ENCODE peak calls at places on chromosomes 7 and 10, in seven cellular contexts. R is stomach, I is neural progenitor cell, Q is ascending aorta, O is heart left ventricle, X is GM23338, T is mucosa of descending colon. H is an unnamed sample. For H3K4me1, the result is how much of the 10 kb centered on the place peaks cover.

GRCh38 chr7:158740657-158741293 is 36.2 kb upstream of the NCAPG2 start:
- DNase-seq in Q (no peak), X (no peak), T (no peak), R (no peak), I (no peak), O (no peak), H (no peak)

GRCh38 chr7:47992446-47992845 is 13.0 kb upstream of the HUS1 start:
- DNase-seq in R (no peak), I (no peak), T (no peak), Q (no peak), O (no peak), X (peak), H (no peak)

GRCh38 chr10:99834410-99834809 is 52.0 kb downstream of the ABCC2 start:
- DNase-seq in X (no peak), Q (no peak), O (no peak), I (no peak), R (no peak), T (no peak), H (no peak)

GRCh38 chr10:63630928-63631685 is 109.9 kb downstream of the REEP3 start:
- DNase-seq in O (no peak), T (no peak), Q (no peak), I (no peak), R (no peak), X (no peak), H (no peak)

GRCh38 chr10:13716161-13717071 is 129.7 kb downstream of the PRPF18 start:
- DNase-seq in X (no peak), Q (no peak), T (no peak), R (no peak), I (no peak), O (peak), H (no peak)

GRCh38 chr10:77392851-77393250 is 244.8 kb downstream of the KCNMA1 start:
- DNase-seq in Q (no peak), R (no peak), X (no peak), I (no peak), T (no peak), O (no peak), H (no peak)

GRCh38 chr10:45058580-45058979 is 57.9 kb downstream of the ZNF22 start:
- DNase-seq in T (no peak), R (no peak), X (no peak), I (no peak), Q (no peak), O (no peak), H (no peak)

GRCh38 chr7:155763721-155764431 is 48.4 kb downstream of the SHH start:
- DNase-seq in I (no peak), T (no peak), X (no peak), R (no peak), O (no peak), Q (no peak), H (no peak)

GRCh38 chr7:29281782-29282541 is 87.4 kb downstream of the CHN2 start:
- DNase-seq in T (no peak), O (peak), Q (peak), X (no peak), R (no peak), I (no peak), H (no peak)

GRCh38 chr7:11613292-11613930 is 218.6 kb downstream of the THSD7A start:
- DNase-seq in O (no peak), R (no peak), X (peak), I (peak), Q (no peak), T (no peak), H (no peak)

GRCh38 chr7:7201583-7202374 is 19.4 kb downstream of the C1GALT1 start:
- DNase-seq in R (peak), X (peak), T (peak), I (peak), O (no peak), Q (no peak), H (peak)

GRCh38 chr7:469591-469961 is 50.1 kb downstream of the PDGFA start:
- DNase-seq in I (no peak), R (no peak), O (peak), Q (no peak), T (peak), X (no peak), H (peak)

GRCh38 chr7:78993341-78993740 is 460.1 kb downstream of the MAGI2 start:
- DNase-seq in R (no peak), X (no peak), O (no peak), Q (no peak), I (no peak), T (no peak), H (no peak)

GRCh38 chr7:153193144-153193595 is 433.6 kb downstream of the ACTR3B start:
- DNase-seq in X (peak), T (no peak), O (no peak), R (no peak), I (peak), Q (no peak), H (peak)

GRCh38 chr10:119498889-119499864 is 43.3 kb downstream of the RGS10 start:
- DNase-seq in O (no peak), R (peak), X (no peak), T (no peak), I (no peak), Q (no peak), H (no peak)

GRCh38 chr10:118669020-118669766 is 73.7 kb upstream of the PRLHR start:
- DNase-seq in Q (no peak), I (peak), O (peak), X (no peak), R (no peak), T (no peak), H (no peak)

GRCh38 chr10:516766-517165 is 172.7 kb downstream of the DIP2C start:
- DNase-seq in X (no peak), T (no peak), I (no peak), O (no peak), Q (no peak), R (no peak), H (no peak)

GRCh38 chr7:142583424-142583823 is 165.8 kb upstream of the PRSS1 start:
- DNase-seq in Q (no peak), T (no peak), O (no peak), I (peak), X (no peak), R (no peak), H (no peak)

GRCh38 chr7:30648744-30649540 is 33.3 kb downstream of the CRHR2 start:
- DNase-seq in Q (no peak), O (no peak), R (no peak), T (no peak), I (no peak), X (no peak), H (no peak)

GRCh38 chr7:130142654-130143333 is 62.4 kb downstream of the TMEM209 start:
- DNase-seq in T (no peak), R (no peak), I (no peak), X (no peak), Q (no peak), O (no peak), H (no peak)

GRCh38 chr7:31043035-31043434 is 9.1 kb upstream of the ADCYAP1R1 start:
- DNase-seq in R (no peak), Q (no peak), I (peak), T (no peak), X (peak), O (no peak), H (no peak)

GRCh38 chr7:128974241-128974934 is 36.7 kb downstream of the IRF5 start:
- DNase-seq in X (no peak), Q (no peak), I (no peak), O (no peak), T (no peak), R (no peak), H (no peak)

GRCh38 chr7:157432541-157432956 is 95.7 kb downstream of the DNAJB6 start:
- DNase-seq in T (peak), R (peak), X (peak), O (peak), Q (no peak), I (peak), H (peak)

GRCh38 chr10:119417852-119418251 is 124.7 kb downstream of the RGS10 start:
- DNase-seq in I (no peak), T (peak), Q (no peak), O (peak), X (no peak), R (no peak), H (no peak)

GRCh38 chr7:155660758-155661093 is 16.3 kb downstream of the RBM33 start:
- DNase-seq in T (no peak), R (no peak), O (no peak), I (no peak), X (no peak), Q (no peak), H (no peak)

GRCh38 chr7:117041007-117041406 is 87.7 kb downstream of the ST7 start:
- DNase-seq in X (no peak), R (no peak), I (no peak), Q (no peak), T (no peak), O (no peak), H (no peak)

GRCh38 chr7:11638026-11638774 is 193.8 kb downstream of the THSD7A start:
- DNase-seq in O (no peak), T (no peak), R (no peak), Q (no peak), X (peak), I (no peak), H (no peak)

GRCh38 chr7:19773361-19773760 is at the start of gene TMEM196:
- DNase-seq in O (peak), I (peak), T (no peak), Q (no peak), X (peak), R (no peak), H (no peak)

GRCh38 chr10:15802375-15802949 is 57.8 kb downstream of the MINDY3 start:
- DNase-seq in T (no peak), O (no peak), X (no peak), Q (no peak), R (no peak), I (no peak), H (no peak)

GRCh38 chr10:71695502-71696476 is 23.8 kb downstream of the C10orf105 start:
- DNase-seq in T (no peak), R (no peak), Q (no peak), O (no peak), X (no peak), I (no peak), H (no peak)

GRCh38 chr7:50321678-50322077 is 17.2 kb downstream of the IKZF1 start:
- DNase-seq in R (no peak), Q (no peak), X (no peak), O (no peak), I (no peak), T (no peak), H (no peak)

GRCh38 chr10:24307696-24308476 is 98.9 kb downstream of the KIAA1217 start:
- DNase-seq in O (peak), R (no peak), I (no peak), Q (no peak), T (no peak), X (no peak), H (no peak)

GRCh38 chr10:22824984-22825383 is 102.9 kb upstream of the ARMC3 start:
- DNase-seq in I (no peak), O (no peak), R (no peak), X (no peak), T (no peak), Q (no peak), H (no peak)

GRCh38 chr7:2870471-2870941 is 26.4 kb upstream of the GNA12 start:
- DNase-seq in I (peak), T (peak), O (peak), Q (peak), X (peak), R (peak), H (peak)

GRCh38 chr10:111933937-111934336 is 249.6 kb downstream of the GPAM start:
- DNase-seq in Q (no peak), I (peak), R (no peak), X (peak), O (no peak), T (no peak), H (no peak)

GRCh38 chr7:116691664-116692063 is 19.7 kb downstream of the MET start:
- DNase-seq in T (no peak), I (no peak), R (no peak), Q (no peak), X (no peak), O (no peak), H (no peak)

GRCh38 chr10:29736325-29737208 is 101.8 kb upstream of the SVIL start:
- DNase-seq in I (peak), Q (no peak), R (peak), T (peak), X (peak), O (peak), H (peak)

GRCh38 chr7:148883233-148884048 is 650 bp downstream of the EZH2 start:
- DNase-seq in X (peak), R (peak), I (peak), O (peak), T (peak), Q (no peak), H (peak)

DNA sequence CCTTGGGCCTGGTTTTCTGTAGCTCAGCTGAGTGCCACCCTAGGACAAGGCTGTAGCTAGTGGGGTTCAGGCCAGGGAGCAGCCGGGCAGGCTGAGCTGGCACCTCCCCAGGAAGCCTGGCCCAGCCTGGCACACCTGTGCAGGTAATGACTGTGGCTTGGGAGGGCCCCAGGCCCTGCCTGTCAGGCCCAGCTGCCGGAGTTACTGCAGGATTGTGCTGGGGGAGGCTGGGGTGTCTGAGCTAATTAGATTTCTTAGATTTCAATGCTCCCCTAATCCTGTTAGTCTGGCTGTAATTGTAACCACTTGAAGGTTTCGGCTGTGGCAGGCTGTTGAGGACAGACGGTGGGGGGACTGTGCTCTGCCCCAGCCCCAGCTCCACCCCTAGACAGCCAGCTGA is 6.0 kb downstream of the ZMIZ1 start:
- DNase-seq in R (peak), T (peak), X (no peak), I (peak), Q (no peak), O (no peak), H (peak)
- H3K4me3 ChIP-seq in R (no peak), T (no peak), X (no peak), I (no peak), Q (no peak), O (no peak), H (no peak)

DNA sequence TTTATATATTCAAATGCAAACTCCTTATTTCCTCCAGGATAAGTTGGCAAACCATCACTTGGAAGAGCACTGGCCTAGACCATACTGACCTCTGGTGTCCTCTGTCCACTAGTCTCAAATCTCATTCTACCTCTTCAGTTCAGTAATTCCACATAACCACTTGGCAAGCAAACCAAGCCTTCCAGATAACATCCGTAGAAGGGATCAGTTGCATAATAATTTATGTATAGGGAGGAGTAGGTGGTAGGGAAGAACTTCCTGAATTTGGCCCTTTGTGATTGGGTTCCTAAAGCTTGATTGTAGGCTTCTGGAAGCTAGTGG is 55.0 kb downstream of the WAC start:
- DNase-seq in Q (no peak), R (peak), X (no peak), T (no peak), O (no peak), I (no peak), H (no peak)
- TF ChIP-seq CTCF in Q (no peak), R (no peak), X (no peak), T (no peak), O (peak), I (no peak), H (peak)

GRCh38 chr10:32038777-32039176 is 17.4 kb downstream of the KIF5B start:
- DNase-seq in O (no peak), I (no peak), R (no peak), T (no peak), Q (no peak), X (peak), H (no peak)
- H3K4me1 ChIP-seq in O (under half), I (under half), R (half or more), T (under half), Q (under half), X (under half), H (under half)

DNA sequence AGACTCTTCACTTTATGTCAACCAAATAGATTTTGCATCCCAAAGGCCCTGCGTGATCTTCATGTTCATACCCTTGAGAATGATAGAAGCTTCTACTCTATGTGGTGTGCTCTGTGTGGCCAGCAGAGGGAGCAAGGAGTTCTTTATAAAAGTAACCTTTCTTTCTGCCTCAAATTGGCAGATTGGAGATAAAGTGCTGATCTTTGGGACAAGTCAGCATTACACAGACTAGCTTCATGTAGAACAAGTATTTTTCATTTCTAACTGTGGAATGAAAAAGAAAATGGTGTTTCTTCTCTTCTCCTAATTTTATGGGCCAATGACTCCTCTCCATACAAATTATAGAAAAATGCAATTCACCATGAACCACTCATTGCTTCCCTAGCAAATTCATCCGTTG is 1214.1 kb downstream of the SORCS1 start:
- DNase-seq in I (peak), R (peak), Q (no peak), O (peak), X (peak), T (no peak), H (peak)
- H3K4me3 ChIP-seq in I (no peak), R (no peak), Q (no peak), O (no peak), X (no peak), T (no peak), H (no peak)

GRCh38 chr7:123494193-123494796 is 40.1 kb downstream of the IQUB start:
- DNase-seq in Q (no peak), R (no peak), X (peak), I (peak), O (no peak), T (no peak), H (peak)

GRCh38 chr7:123492485-123492884 is 41.9 kb downstream of the IQUB start:
- DNase-seq in I (no peak), X (peak), T (no peak), Q (no peak), R (no peak), O (no peak), H (no peak)
- TF ChIP-seq CTCF in I (peak), X (no peak), T (no peak), Q (no peak), R (no peak), O (no peak), H (no peak)

GRCh38 chr7:22559829-22560489 is 60.0 kb upstream of the STEAP1B start:
- DNase-seq in X (peak), O (peak), I (peak), R (peak), Q (no peak), T (no peak), H (peak)

GRCh38 chr7:22561895-22562593 is 62.1 kb upstream of the STEAP1B start:
- DNase-seq in X (peak), O (no peak), T (no peak), Q (no peak), I (no peak), R (no peak), H (no peak)

GRCh38 chr7:22563621-22564241 is 63.7 kb upstream of the STEAP1B start:
- DNase-seq in I (peak), O (no peak), R (no peak), T (no peak), Q (no peak), X (peak), H (no peak)

GRCh38 chr7:22563115-22563514 is 63.1 kb upstream of the STEAP1B start:
- DNase-seq in O (peak), I (peak), R (no peak), Q (no peak), T (no peak), X (no peak), H (no peak)

DNA sequence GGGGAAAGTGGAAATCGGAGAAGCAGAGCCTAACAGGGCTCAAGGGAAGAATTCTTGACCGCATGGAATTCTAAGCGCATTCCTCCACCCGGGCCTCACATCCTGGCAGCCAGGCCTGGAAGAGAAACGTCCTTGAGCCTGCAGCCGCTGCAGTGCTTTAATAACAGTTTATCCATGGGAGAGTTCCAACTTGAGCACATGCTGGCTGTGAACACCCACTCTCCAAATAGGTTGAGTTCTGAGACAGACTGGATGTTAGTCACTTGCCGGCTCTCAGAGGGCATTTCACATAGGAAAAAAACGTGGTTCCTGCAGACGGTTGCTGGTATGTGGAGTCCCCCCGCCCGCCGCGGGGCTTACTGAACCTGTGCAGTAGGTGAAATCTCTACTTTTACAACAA is 61.4 kb upstream of the STEAP1B start:
- DNase-seq in Q (peak), I (peak), T (no peak), R (no peak), O (peak), X (peak), H (peak)
- H3K4me1 ChIP-seq in Q (under half), I (under half), T (under half), R (under half), O (under half), X (half or more), H (under half)

GRCh38 chr7:99373086-99374066 is 1.2 kb upstream of the ARPC1B start:
- DNase-seq in R (no peak), I (no peak), T (no peak), O (no peak), Q (no peak), X (no peak), H (no peak)

GRCh38 chr7:99371376-99371920 is 3.1 kb upstream of the ARPC1B start:
- DNase-seq in I (no peak), T (no peak), R (no peak), X (no peak), Q (no peak), O (no peak), H (no peak)

GRCh38 chr7:99374121-99375064 is at the start of gene ARPC1B:
- DNase-seq in O (peak), T (peak), X (peak), Q (peak), R (peak), I (peak), H (peak)

GRCh38 chr7:99372275-99373085 is 2.0 kb upstream of the ARPC1B start:
- DNase-seq in I (peak), T (no peak), X (peak), O (no peak), Q (no peak), R (peak), H (peak)

GRCh38 chr7:99375070-99375807 is 709 bp downstream of the ARPC1B start:
- DNase-seq in O (peak), Q (peak), X (peak), R (peak), T (peak), I (peak), H (peak)
- H3K4me3 ChIP-seq in O (peak), Q (peak), X (peak), R (peak), T (peak), I (peak), H (peak)